ENCODE peak calls at places on chromosomes 6 and 20, in ten cellular contexts. P is esophagus squamous epithelium; H is left ventricle myocardium inferior; A is pancreas; Q is heart left ventricle; L is mucosa of descending colon; Z is uterus; D is endodermal cell; V is CD4-positive, alpha-beta memory T cell; C is ascending aorta. S is an unnamed sample.
A peak's percentile ranks its signal among the peaks of the same experiment; 100 is the strongest.

GRCh38 chr6:44029489-44030185 is 97.6 kb downstream of the MRPL14 start:
- DNase-seq in A (no peak), V (no peak), Z (peak; percentile 38), H (no peak), C (no peak), P (no peak), Q (no peak), L (no peak), D (peak; percentile 14), S (peak; percentile 46)

GRCh38 chr6:12422848-12423247 is 132.7 kb downstream of the EDN1 start:
- DNase-seq in H (no peak), L (no peak), D (no peak), A (no peak), V (no peak), P (no peak), C (peak; percentile 69), Q (no peak), Z (no peak), S (no peak)

GRCh38 chr6:134041093-134041492 is 11.3 kb downstream of the SLC2A12 start:
- DNase-seq in V (no peak), D (peak; percentile 22), H (no peak), P (no peak), Q (no peak), C (no peak), Z (no peak), L (no peak), A (no peak), S (no peak)

GRCh38 chr6:51959744-51960383 is 127.5 kb downstream of the PKHD1 start:
- DNase-seq in P (no peak), A (peak; percentile 25), D (peak; percentile 92), C (peak; percentile 66), Z (no peak), L (peak; percentile 88), V (no peak), Q (peak; percentile 52), H (peak; percentile 31), S (peak; percentile 5)

GRCh38 chr6:7201732-7202541 is 94.2 kb downstream of the RREB1 start:
- DNase-seq in D (no peak), L (peak; percentile 53), V (no peak), P (no peak), A (no peak), C (peak; percentile 74), Z (no peak), Q (peak; percentile 63), H (peak; percentile 52), S (no peak)

GRCh38 chr20:61449057-61449456 is 197.0 kb downstream of the CDH4 start:
- DNase-seq in D (no peak), P (no peak), L (no peak), V (no peak), C (no peak), A (no peak), Q (no peak), H (no peak), Z (no peak), S (no peak)

GRCh38 chr6:139663996-139664395 is 289.5 kb upstream of the CITED2 start:
- DNase-seq in V (no peak), Z (no peak), P (no peak), H (no peak), Q (no peak), D (no peak), A (no peak), L (no peak), C (no peak), S (no peak)

GRCh38 chr20:37411408-37412306 is 65.7 kb downstream of the SRC start:
- DNase-seq in H (no peak), L (no peak), Q (peak; percentile 13), V (no peak), P (no peak), Z (no peak), D (peak; percentile 65), C (no peak), A (no peak), S (no peak)

GRCh38 chr20:53036992-53037391 is 64.8 kb downstream of the TSHZ2 start:
- DNase-seq in H (no peak), P (no peak), C (no peak), L (no peak), D (no peak), Z (peak; percentile 39), Q (peak; percentile 30), V (no peak), A (no peak), S (no peak)

GRCh38 chr6:113147544-113147943 is 709.6 kb upstream of the MARCKS start:
- DNase-seq in V (no peak), A (no peak), Z (no peak), P (no peak), D (no peak), Q (no peak), C (no peak), H (no peak), L (no peak), S (peak; percentile 50)

GRCh38 chr6:76831299-76831698 is 632.0 kb downstream of the HTR1B start:
- DNase-seq in C (no peak), L (no peak), P (no peak), Z (no peak), D (no peak), H (no peak), Q (no peak), A (no peak), V (no peak), S (no peak)

DNA sequence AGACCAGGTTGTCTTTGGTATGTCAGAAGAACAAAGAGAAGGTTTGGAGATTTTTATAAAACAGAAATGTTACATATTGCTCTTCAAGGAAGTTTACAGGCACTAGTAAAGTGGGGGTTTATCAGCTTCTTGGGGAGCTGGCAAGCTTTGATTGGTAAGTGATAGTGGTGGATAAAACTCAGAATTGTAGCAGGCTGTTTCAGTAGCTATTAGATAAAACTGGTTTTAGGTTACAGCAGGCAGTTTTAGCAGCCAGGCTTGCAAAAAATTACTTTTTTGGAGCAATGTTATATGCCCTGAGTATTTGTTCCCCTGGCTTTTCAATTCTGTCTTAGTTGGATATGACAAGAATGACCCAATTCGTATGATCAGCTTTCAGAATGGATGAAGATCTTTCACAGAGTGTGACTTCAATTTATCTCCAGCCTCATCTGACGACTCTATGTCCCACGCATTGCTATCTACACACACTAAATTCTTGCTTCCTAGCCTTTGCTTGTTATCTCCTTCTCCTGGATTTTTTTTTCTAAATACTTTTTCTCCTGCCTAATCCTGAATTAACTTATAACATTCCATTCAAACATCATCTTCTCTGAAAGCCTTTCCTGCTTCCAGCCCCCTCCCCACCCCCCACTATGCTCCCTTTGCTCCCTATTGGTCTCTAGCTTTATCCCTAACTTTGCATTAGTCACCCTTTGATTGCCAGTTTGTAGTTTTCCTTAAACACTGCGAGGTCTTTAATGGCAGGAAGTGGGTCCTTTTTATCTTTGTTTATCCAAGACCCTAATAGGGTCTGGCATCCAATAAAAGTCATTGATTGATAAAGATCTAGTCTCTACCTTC is 1.0 kb upstream of the TOMM34 start:
- DNase-seq in D (no peak), A (no peak), Q (no peak), V (no peak), L (no peak), H (no peak), Z (no peak), P (no peak), C (no peak), S (no peak)
- H3K4me3 ChIP-seq in D (peak overlapping the region; percentile 80), A (no peak overlapping the region), Q (no peak overlapping the region), V (no peak overlapping the region), L (no peak overlapping the region), H (peak overlapping the region; percentile 83), Z (no peak overlapping the region), P (peak overlapping the region; percentile 76), C (peak overlapping the region; percentile 79), S (no peak overlapping the region)

DNA sequence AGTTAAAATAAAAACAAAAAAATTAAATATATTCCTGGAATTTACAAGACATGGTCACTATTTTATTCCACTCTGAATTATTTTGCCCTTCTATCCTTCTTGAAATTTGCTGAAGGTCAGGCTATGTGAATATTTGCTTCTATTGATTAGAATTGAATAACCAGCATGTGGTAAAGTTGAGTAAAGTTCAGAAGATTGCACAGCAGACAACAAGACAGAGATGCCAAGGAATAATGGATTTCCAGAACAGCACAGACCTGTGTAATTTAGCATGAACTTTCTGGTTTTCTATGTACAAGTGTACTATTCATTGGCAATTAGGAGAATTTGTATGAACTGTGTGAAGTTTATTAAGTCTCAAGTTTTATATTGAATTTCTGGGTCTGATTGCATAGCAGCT is 352.4 kb downstream of the TBC1D32 start:
- DNase-seq in Q (no peak), V (no peak), Z (no peak), A (no peak), D (no peak), P (no peak), C (no peak), L (no peak), H (no peak), S (no peak)
- H3K36me3 ChIP-seq in Q (no peaks in the 10 kb centered on the region), V (no peaks in the 10 kb centered on the region), Z (no peaks in the 10 kb centered on the region), A (no peaks in the 10 kb centered on the region), D (no peaks in the 10 kb centered on the region), P (no peaks in the 10 kb centered on the region), C (no peaks in the 10 kb centered on the region), L (no peaks in the 10 kb centered on the region), H (no peaks in the 10 kb centered on the region), S (no peaks in the 10 kb centered on the region)

DNA sequence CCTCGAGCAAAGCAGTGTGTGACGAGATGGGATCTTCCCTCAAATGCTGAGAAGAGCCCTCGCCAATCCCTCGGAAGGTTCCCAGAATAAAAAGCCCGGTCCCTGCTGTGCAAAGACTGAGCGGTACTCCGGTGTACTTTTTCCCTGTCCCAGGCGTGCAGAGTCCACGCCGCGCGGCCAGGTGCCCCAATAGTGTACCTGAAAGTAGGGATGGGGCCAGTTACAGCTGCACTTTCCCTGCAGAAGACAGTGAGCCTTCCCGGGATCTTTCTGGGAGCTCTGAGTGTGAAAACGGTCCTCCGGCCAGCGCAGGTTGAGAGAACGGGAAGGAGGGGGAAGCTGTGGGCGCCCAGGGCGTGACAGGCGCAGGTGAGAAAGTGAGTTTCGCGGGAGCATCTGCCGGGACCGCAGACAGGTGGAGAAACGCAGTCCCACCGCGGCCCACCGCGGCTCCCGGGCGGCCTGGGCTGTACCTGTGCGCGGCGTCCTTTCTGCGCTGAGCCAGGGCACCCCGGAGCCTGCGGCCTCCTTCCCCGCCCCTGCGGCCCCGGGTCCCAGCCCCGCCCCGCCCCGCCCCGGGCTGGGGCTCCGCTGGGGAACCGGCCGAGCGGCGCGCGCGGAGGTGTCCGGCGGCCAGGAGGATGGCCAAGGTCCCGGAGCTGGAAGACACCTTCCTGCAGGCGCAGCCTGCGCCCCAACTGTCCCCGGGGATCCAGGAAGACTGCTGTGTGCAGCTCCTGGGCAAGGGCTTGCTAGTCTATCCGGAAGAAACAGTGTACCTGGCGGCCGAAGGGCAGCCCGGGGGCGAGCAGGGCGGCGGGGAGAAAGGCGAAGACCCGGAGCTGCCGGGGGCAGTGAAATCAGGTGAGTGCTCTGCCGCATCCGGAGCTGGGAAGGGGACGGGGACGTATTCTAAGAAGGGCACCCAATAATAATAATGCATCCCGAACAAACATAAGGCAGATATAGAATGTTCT is at the start of gene RFX6:
- DNase-seq in V (no peak), C (no peak), P (no peak), D (peak; percentile 85), A (peak; percentile 13), Q (no peak), L (peak; percentile 9), Z (no peak), H (no peak), S (no peak)
- H3K4me3 ChIP-seq in V (no peak within 1 kb of the TSS), C (peak within 1 kb of the TSS; percentile 39), P (no peak within 1 kb of the TSS), D (peak within 1 kb of the TSS; percentile 79), A (peak within 1 kb of the TSS; percentile 11), Q (no peak within 1 kb of the TSS), L (no peak within 1 kb of the TSS), Z (no peak within 1 kb of the TSS), H (peak within 1 kb of the TSS; percentile 56), S (no peak within 1 kb of the TSS)

DNA sequence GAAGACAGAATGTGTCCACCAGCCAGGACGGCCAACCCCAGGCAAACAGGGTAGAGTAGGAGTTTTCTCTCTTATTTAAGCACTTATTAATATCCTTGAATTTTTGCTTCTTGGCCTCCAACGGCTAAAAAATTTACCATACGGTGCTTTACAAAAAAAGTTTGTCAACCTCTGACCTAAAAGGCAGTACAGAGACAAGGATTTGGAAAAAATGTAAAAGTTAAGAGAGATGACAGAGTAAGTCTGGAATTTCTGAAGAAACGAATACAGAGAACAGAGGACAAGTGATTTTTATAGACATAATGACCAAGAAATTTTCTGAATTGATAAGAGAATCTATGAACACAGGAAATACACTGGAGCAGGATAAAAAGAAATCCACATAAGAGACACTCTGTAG is 10.2 kb downstream of the OSER1 start:
- DNase-seq in Z (no peak), D (no peak), H (no peak), V (no peak), Q (no peak), L (no peak), A (no peak), P (no peak), C (no peak), S (no peak)
- H3K36me3 ChIP-seq in Z (no peaks in the 10 kb centered on the region), D (peaks cover 96% of the 10 kb centered on the region), H (peaks cover 82% of the 10 kb centered on the region), V (peaks cover 43% of the 10 kb centered on the region), Q (peaks cover 31% of the 10 kb centered on the region), L (peaks cover 3% of the 10 kb centered on the region), A (no peaks in the 10 kb centered on the region), P (peaks cover 88% of the 10 kb centered on the region), C (peaks cover 68% of the 10 kb centered on the region), S (peaks cover 19% of the 10 kb centered on the region)

S was measured in BJ.